ENCODE peak calls at places on chromosomes 1 and 21, in nine cellular contexts. S is uterus, E is AG04450, Y is mucosa of descending colon, W is AG04449, D is PC-3, V is fibroblast of lung, K is esophagus muscularis mucosa, C is choroid plexus epithelial cell. L is an unnamed sample.

GRCh38 chr1:232385221-232385620 is 244.7 kb downstream of the SIPA1L2 start:
- DNase-seq in K (no peak), S (no peak), V (peak), D (peak), E (peak), Y (no peak), C (peak), W (peak), L (peak)

GRCh38 chr1:48109390-48110009 is 112.3 kb upstream of the TRABD2B start:
- DNase-seq in Y (no peak), S (no peak), W (peak), V (peak), E (peak), C (peak), D (peak), K (no peak), L (peak)

GRCh38 chr1:110336300-110337039 is 2.7 kb upstream of the RBM15 start:
- DNase-seq in Y (no peak), E (no peak), K (no peak), S (no peak), D (peak), W (peak), C (no peak), V (no peak), L (no peak)

GRCh38 chr1:44413740-44414139 is 8.7 kb downstream of the RNF220 start:
- DNase-seq in D (no peak), K (no peak), V (no peak), E (no peak), W (no peak), S (no peak), Y (no peak), C (no peak), L (no peak)

GRCh38 chr1:231171623-231172197 is 9.9 kb downstream of the TRIM67 start:
- DNase-seq in E (no peak), S (no peak), Y (no peak), K (no peak), V (peak), C (no peak), W (no peak), D (peak), L (peak)

GRCh38 chr1:243473281-243474210 is 217.7 kb downstream of the SDCCAG8 start:
- DNase-seq in W (no peak), E (no peak), C (peak), D (no peak), Y (no peak), S (no peak), V (peak), K (no peak), L (peak)

GRCh38 chr1:43067856-43068751 is 104.0 kb downstream of the EBNA1BP2 start:
- DNase-seq in E (no peak), W (no peak), Y (peak), S (no peak), D (no peak), K (no peak), C (no peak), V (no peak), L (no peak)

GRCh38 chr21:41740604-41741252 is 26.1 kb downstream of the RIPK4 start:
- DNase-seq in D (no peak), V (no peak), W (no peak), K (no peak), C (no peak), Y (no peak), E (no peak), S (no peak), L (no peak)

GRCh38 chr1:95582191-95582590 is 348.2 kb downstream of the RWDD3 start:
- DNase-seq in D (no peak), K (no peak), S (no peak), V (no peak), Y (no peak), W (no peak), C (no peak), E (no peak), L (no peak)

GRCh38 chr21:41856572-41856971 is 22.6 kb downstream of the PRDM15 start:
- DNase-seq in V (no peak), K (no peak), D (no peak), W (no peak), E (no peak), C (no peak), Y (no peak), S (no peak), L (no peak)

GRCh38 chr1:234845097-234845660 is 235.2 kb upstream of the IRF2BP2 start:
- DNase-seq in W (no peak), S (no peak), Y (no peak), E (no peak), D (peak), V (no peak), C (peak), K (no peak), L (no peak)

GRCh38 chr1:95118019-95118499 is 904 bp downstream of the TLCD4 start:
- DNase-seq in V (peak), K (no peak), C (no peak), Y (no peak), D (no peak), E (no peak), W (no peak), S (no peak), L (peak)

GRCh38 chr21:45379901-45380330 is 25.0 kb upstream of the COL18A1 start:
- DNase-seq in K (no peak), S (no peak), Y (no peak), W (no peak), C (no peak), V (no peak), E (no peak), D (no peak), L (no peak)

GRCh38 chr1:41592451-41593125 is 108.1 kb upstream of the EDN2 start:
- DNase-seq in W (no peak), E (no peak), D (no peak), S (no peak), K (no peak), C (no peak), V (no peak), Y (no peak), L (no peak)

GRCh38 chr1:213231795-213232231 is 180.8 kb downstream of the RPS6KC1 start:
- DNase-seq in E (no peak), K (no peak), S (no peak), C (peak), W (no peak), D (peak), Y (no peak), V (peak), L (no peak)

GRCh38 chr21:17925900-17926299 is 106.7 kb upstream of the C21orf91 start:
- DNase-seq in C (peak), K (no peak), V (peak), D (peak), Y (no peak), E (no peak), S (no peak), W (no peak), L (peak)

GRCh38 chr1:17551755-17552234 is 12.3 kb downstream of the ARHGEF10L start:
- DNase-seq in W (no peak), E (no peak), V (peak), S (no peak), K (no peak), C (peak), Y (peak), D (peak), L (peak)

GRCh38 chr1:176051402-176051801 is 155.7 kb downstream of the COP1 start:
- DNase-seq in V (no peak), S (no peak), E (no peak), W (no peak), C (no peak), Y (no peak), D (no peak), K (no peak), L (no peak)

GRCh38 chr1:226062558-226063361 is at the start of gene H3-3A:
- DNase-seq in E (peak), K (peak), Y (peak), W (peak), C (peak), S (peak), D (peak), V (peak), L (peak)
- TF ChIP-seq CTCF in E (peak), K (peak), Y (no peak), W (no peak), C (no peak), S (peak), D (no peak), V (no peak), L (no peak)

GRCh38 chr1:87684786-87685185 is 356.1 kb downstream of the LMO4 start:
- DNase-seq in Y (peak), W (peak), D (no peak), K (no peak), V (peak), S (no peak), E (no peak), C (peak), L (peak)

GRCh38 chr1:87683557-87683956 is 354.9 kb downstream of the LMO4 start:
- DNase-seq in V (no peak), C (no peak), K (no peak), E (no peak), D (no peak), W (no peak), S (no peak), Y (no peak), L (no peak)

GRCh38 chr1:87682565-87682964 is 353.9 kb downstream of the LMO4 start:
- DNase-seq in Y (no peak), C (no peak), S (no peak), V (no peak), E (no peak), D (no peak), W (no peak), K (no peak), L (no peak)

GRCh38 chr1:87685366-87686136 is 356.9 kb downstream of the LMO4 start:
- DNase-seq in V (peak), Y (no peak), S (no peak), D (no peak), W (no peak), K (no peak), C (peak), E (no peak), L (peak)

GRCh38 chr1:87684194-87684593 is 355.5 kb downstream of the LMO4 start:
- DNase-seq in S (peak), Y (peak), E (no peak), W (no peak), C (peak), K (no peak), V (peak), D (no peak), L (peak)
- H3K4me3 ChIP-seq in S (peak), Y (peak), E (peak), W (peak), C (peak), K (peak), V (peak), D (no peak), L (peak)

GRCh38 chr1:193143285-193143684 is 21.5 kb downstream of the CDC73 start:
- DNase-seq in E (no peak), C (peak), Y (no peak), S (no peak), K (no peak), D (peak), V (peak), W (no peak), L (peak)
- TF ChIP-seq CTCF in E (peak), C (peak), Y (no peak), S (no peak), K (no peak), D (peak), V (no peak), W (peak), L (no peak)

GRCh38 chr1:151006331-151007052 is at the start of gene MINDY1:
- DNase-seq in Y (peak), D (peak), K (no peak), V (peak), S (peak), W (no peak), E (peak), C (peak), L (peak)
- H3K4me3 ChIP-seq in Y (peak), D (peak), K (peak), V (peak), S (peak), W (peak), E (peak), C (peak), L (peak)

DNA sequence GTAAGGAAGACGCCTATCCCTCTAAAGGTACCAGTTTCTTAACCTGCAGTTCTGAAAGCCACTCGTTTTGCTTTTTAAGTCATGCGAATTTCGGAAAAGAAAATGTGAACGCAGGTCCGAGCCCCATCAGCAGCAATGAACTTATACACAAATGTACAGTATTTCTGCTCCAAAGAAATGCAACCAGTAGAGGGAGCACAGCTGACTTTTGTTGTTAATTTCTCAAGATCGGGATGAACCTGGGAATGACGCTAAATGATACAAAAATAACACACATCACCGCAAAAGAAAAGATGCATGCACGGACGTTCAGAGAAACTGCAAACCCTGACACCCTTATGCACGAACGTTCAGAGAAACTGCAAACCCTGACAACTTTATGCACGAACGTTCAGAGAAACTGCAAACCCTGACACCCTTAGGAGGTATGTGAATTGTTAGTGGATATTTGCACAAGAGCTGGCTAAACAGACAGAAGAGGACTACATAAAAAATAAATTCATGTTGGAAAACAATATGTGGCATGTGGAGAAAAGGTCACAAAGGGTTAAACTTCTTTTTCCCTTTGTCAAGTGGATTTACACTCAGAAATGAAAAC is 3.5 kb upstream of the TIAM1 start:
- DNase-seq in W (no peak), S (no peak), E (no peak), V (peak), D (peak), C (peak), Y (no peak), K (no peak), L (peak)
- TF ChIP-seq CTCF in W (peak), S (no peak), E (peak), V (no peak), D (peak), C (peak), Y (no peak), K (no peak), L (peak)

GRCh38 chr1:9592510-9593075 is 3.9 kb downstream of the TMEM201 start:
- DNase-seq in V (no peak), W (no peak), D (no peak), Y (no peak), E (no peak), S (no peak), K (no peak), C (no peak), L (no peak)

GRCh38 chr1:9593147-9593491 is 4.4 kb downstream of the TMEM201 start:
- DNase-seq in V (no peak), S (no peak), C (no peak), W (no peak), Y (no peak), E (no peak), D (no peak), K (no peak), L (no peak)

GRCh38 chr1:9590201-9590600 is 1.5 kb downstream of the TMEM201 start:
- DNase-seq in C (no peak), Y (no peak), D (no peak), S (no peak), K (no peak), W (no peak), E (no peak), V (no peak), L (no peak)

GRCh38 chr1:9590945-9591668 is 2.4 kb downstream of the TMEM201 start:
- DNase-seq in C (no peak), V (no peak), W (no peak), S (no peak), Y (no peak), E (no peak), K (no peak), D (no peak), L (no peak)

DNA sequence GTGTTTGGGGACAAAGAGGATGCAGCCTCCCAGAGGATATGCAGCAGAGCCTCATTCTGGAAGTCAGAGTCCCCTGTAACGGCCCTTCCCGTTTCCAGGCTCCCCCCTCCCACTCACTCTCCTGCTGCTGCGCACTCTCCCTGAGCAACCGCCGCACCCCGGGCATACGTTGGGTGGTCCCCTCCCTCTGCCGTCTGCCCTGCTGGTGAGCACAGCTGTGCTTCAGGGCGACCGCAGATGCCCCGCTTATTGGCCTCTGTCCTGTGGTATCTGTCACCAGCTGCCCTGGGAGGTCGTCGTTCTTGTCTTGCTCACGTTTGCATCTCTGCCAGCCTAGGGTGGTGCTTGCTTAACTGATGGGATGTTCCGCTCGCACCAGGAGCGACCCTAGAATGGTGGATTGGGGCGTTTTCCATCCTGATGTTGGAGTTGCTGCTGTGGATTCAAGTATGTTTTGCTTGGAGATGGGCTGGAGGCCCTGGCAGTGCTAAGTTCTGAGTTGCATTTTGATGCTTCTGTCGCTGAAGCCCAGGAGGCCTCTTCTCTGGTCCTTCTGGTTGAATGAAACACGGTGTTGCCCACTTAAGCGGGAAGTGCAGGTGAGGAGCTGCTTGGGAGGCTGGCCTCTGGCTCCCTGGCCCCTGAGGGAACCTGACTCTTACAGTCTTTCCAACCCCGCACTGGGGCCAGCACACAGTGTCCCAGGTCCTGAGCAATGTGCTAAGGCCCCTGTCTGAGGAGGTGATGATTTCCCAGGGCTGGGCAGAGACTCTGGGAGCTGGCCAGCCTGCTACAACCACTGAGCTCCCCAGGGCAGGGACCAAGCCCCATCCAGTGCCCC is 3.2 kb downstream of the TMEM201 start:
- DNase-seq in C (no peak), S (no peak), E (no peak), D (no peak), Y (no peak), K (no peak), V (no peak), W (no peak), L (no peak)
- H3K4me3 ChIP-seq in C (no peak), S (no peak), E (no peak), D (no peak), Y (no peak), K (no peak), V (no peak), W (no peak), L (no peak)

DNA sequence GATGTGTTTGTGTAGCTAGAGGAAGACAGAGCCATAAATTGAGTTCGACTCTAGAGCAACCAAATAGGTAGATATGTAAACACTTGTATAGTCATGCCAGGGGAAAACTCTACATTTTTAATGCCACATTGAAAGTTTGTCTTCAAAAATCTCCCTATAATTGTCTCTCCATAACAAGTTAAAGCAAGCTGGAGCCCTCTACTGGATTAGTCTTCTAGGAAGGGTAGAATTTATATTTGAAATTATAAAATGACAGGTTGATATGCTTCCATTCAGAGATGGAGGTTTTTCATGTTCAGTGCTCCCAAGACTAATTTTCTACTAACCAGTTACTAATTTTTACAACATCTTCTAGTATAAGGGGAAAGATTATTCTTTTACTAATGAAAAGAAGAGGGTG is 13.1 kb upstream of the COL24A1 start:
- DNase-seq in K (no peak), E (no peak), Y (no peak), D (peak), S (no peak), W (no peak), C (peak), V (peak), L (peak)
- TF ChIP-seq CTCF in K (no peak), E (peak), Y (no peak), D (peak), S (no peak), W (peak), C (peak), V (peak), L (peak)

GRCh38 chr1:19644761-19645543 is 841 bp downstream of the NBL1 start:
- DNase-seq in K (no peak), C (peak), Y (peak), V (no peak), W (no peak), S (no peak), D (peak), E (no peak), L (no peak)
- H3K4me3 ChIP-seq in K (peak), C (peak), Y (peak), V (peak), W (peak), S (peak), D (peak), E (peak), L (peak)

GRCh38 chr1:104136621-104137020 is 386.9 kb downstream of the AMY1C start:
- DNase-seq in W (no peak), E (no peak), V (no peak), K (no peak), C (no peak), Y (no peak), S (no peak), D (no peak), L (no peak)

GRCh38 chr1:104132386-104132973 is 382.8 kb downstream of the AMY1C start:
- DNase-seq in D (peak), E (no peak), K (no peak), S (no peak), V (peak), C (peak), Y (no peak), W (no peak), L (peak)
- TF ChIP-seq CTCF in D (peak), E (no peak), K (no peak), S (no peak), V (no peak), C (peak), Y (peak), W (no peak), L (peak)

GRCh38 chr21:43812139-43812821 is 22.9 kb downstream of the RRP1 start:
- DNase-seq in Y (peak), K (no peak), W (no peak), C (no peak), D (no peak), S (no peak), V (no peak), E (no peak), L (peak)

GRCh38 chr21:43812957-43813730 is 23.8 kb downstream of the RRP1 start:
- DNase-seq in Y (no peak), W (no peak), D (no peak), K (no peak), V (no peak), E (no peak), S (no peak), C (no peak), L (no peak)

GRCh38 chr21:43809853-43810504 is 20.6 kb downstream of the RRP1 start:
- DNase-seq in D (no peak), W (no peak), K (no peak), S (no peak), C (no peak), E (no peak), Y (no peak), V (no peak), L (peak)

GRCh38 chr21:43810505-43811261 is 21.3 kb downstream of the RRP1 start:
- DNase-seq in W (no peak), D (peak), S (peak), K (peak), E (no peak), V (peak), Y (peak), C (peak), L (peak)

DNA sequence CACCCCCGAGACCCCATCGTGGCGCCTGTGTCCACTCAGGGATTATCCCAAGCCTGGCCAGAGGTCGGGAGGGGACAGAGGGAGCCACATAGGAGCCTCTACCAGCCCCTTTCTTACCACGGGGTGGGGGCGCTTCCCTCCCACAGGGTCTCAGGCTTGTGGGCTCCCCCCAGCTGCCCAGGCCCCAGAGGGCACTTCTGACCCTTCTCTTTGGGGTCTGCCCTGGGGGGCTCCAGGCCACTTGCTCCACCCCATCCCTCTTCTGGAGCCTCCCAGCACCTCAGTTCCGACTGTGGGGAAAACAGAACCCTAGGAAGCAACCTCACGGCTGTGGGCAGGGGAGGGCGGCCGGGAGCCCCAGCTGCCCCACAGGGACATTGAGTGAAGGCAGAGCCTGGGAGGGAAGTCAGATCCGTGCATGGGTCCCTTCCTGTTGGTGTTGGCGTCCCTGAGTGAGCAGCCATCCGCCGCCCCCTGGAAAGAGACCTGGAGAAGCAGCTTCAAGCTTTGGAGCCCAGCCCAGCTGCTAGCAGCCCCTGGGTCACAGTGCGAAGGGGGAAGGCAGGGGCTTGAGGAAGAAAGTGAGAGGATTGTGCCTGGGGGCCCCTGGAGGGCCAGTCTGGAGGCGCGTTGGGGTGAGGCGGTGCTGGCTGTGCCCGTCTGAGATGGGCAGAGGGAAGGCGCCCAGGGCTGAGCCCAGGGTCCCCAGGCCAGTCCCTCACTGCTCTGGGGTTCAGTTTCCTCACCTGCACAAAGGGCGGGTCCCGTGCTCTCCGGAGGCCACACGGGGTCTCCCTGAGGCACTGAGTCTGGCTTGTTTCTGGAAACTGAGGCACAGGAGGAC is 22.1 kb downstream of the RRP1 start:
- DNase-seq in C (no peak), W (no peak), E (no peak), K (no peak), D (no peak), V (no peak), S (no peak), Y (no peak), L (peak)
- H3K4me3 ChIP-seq in C (no peak), W (no peak), E (no peak), K (no peak), D (no peak), V (no peak), S (no peak), Y (no peak), L (peak)